ENCODE peak calls at places on chromosomes 5 and 9, in six cellular contexts. Y is cardiac fibroblast; K is choroid plexus epithelial cell; J is ELR; X is amniotic stem cell; W is CD8-positive, alpha-beta memory T cell. D is an unnamed sample.

GRCh38 chr9:111897831-111898144 is 1.2 kb downstream of the UGCG start:
- DNase-seq in Y (peak), K (no peak), J (no peak), X (no peak), W (no peak), D (peak)

GRCh38 chr9:110048473-110048975 is 159.4 kb downstream of the C9orf152 start:
- DNase-seq in Y (peak), K (peak), J (peak), X (no peak), W (peak), D (peak)

GRCh38 chr5:114702111-114702510 is 340.2 kb downstream of the KCNN2 start:
- DNase-seq in Y (no peak), K (no peak), J (no peak), X (no peak), W (no peak), D (no peak)

GRCh38 chr5:139812836-139813805 is 17.5 kb downstream of the PSD2 start:
- DNase-seq in Y (no peak), K (no peak), J (no peak), X (no peak), W (no peak), D (no peak)

GRCh38 chr5:132458651-132459030 is 31.9 kb downstream of the IRF1 start:
- DNase-seq in Y (no peak), K (peak), J (peak), X (no peak), W (no peak), D (peak)

GRCh38 chr5:82018462-82018861 is 46.6 kb downstream of the ATG10 start:
- DNase-seq in Y (peak), K (peak), J (no peak), X (no peak), W (no peak), D (no peak)

GRCh38 chr5:170444181-170444580 is 55.0 kb upstream of the KCNMB1 start:
- DNase-seq in Y (no peak), K (no peak), J (no peak), X (no peak), W (no peak), D (no peak)

GRCh38 chr5:126526493-126526892 is 68.5 kb downstream of the ALDH7A1 start:
- DNase-seq in Y (no peak), K (peak), J (no peak), X (no peak), W (no peak), D (no peak)

GRCh38 chr5:15787676-15788075 is 287.7 kb downstream of the FBXL7 start:
- DNase-seq in Y (no peak), K (no peak), J (no peak), X (no peak), W (no peak), D (no peak)

GRCh38 chr5:39412995-39413394 is 11.8 kb downstream of the DAB2 start:
- DNase-seq in Y (no peak), K (no peak), J (no peak), X (no peak), W (no peak), D (no peak)